ENCODE peak calls at places on chromosomes 12 and 14, in seven cellular contexts. G, J, O, E, T, S and N are unnamed samples.

GRCh38 chr14:100878271-100879146 is 25.0 kb downstream of the RTL1 start:
- DNase-seq in G (no peak), J (no peak), O (no peak), E (no peak), T (no peak), S (no peak), N (no peak)

GRCh38 chr14:102893452-102893851 is 29.0 kb upstream of the AMN start:
- DNase-seq in G (no peak), J (no peak), O (no peak), E (no peak), T (peak; percentile 17), S (no peak), N (no peak)

GRCh38 chr12:62834971-62835547 is 99.9 kb downstream of the PPM1H start:
- DNase-seq in G (no peak), J (peak; percentile 24), O (no peak), E (no peak), T (peak; percentile 26), S (no peak), N (no peak)

GRCh38 chr14:104158827-104159798 is 20.7 kb downstream of the KIF26A start:
- DNase-seq in G (no peak), J (no peak), O (peak; percentile 83), E (peak; percentile 95), T (no peak), S (no peak), N (no peak)

GRCh38 chr14:34715108-34715863 is 893 bp upstream of the CFL2 start:
- DNase-seq in G (no peak), J (no peak), O (no peak), E (no peak), T (no peak), S (no peak), N (no peak)

GRCh38 chr12:111741235-111741812 is 25.4 kb upstream of the ALDH2 start:
- DNase-seq in G (no peak), J (no peak), O (peak; percentile 69), E (peak; percentile 55), T (no peak), S (no peak), N (no peak)

GRCh38 chr12:53065470-53065869 is 13.7 kb downstream of the SPRYD3 start:
- DNase-seq in G (no peak), J (no peak), O (no peak), E (no peak), T (no peak), S (no peak), N (no peak)

GRCh38 chr12:19739195-19739776 is 300.0 kb downstream of the AEBP2 start:
- DNase-seq in G (peak; percentile 41), J (peak; percentile 40), O (peak; percentile 7), E (peak; percentile 44), T (peak; percentile 16), S (no peak), N (peak; percentile 72)

GRCh38 chr12:27821259-27821973 is 41.4 kb upstream of the MANSC4 start:
- DNase-seq in G (peak; percentile 67), J (peak; percentile 77), O (peak; percentile 70), E (peak; percentile 51), T (peak; percentile 48), S (no peak), N (peak; percentile 50)

DNA sequence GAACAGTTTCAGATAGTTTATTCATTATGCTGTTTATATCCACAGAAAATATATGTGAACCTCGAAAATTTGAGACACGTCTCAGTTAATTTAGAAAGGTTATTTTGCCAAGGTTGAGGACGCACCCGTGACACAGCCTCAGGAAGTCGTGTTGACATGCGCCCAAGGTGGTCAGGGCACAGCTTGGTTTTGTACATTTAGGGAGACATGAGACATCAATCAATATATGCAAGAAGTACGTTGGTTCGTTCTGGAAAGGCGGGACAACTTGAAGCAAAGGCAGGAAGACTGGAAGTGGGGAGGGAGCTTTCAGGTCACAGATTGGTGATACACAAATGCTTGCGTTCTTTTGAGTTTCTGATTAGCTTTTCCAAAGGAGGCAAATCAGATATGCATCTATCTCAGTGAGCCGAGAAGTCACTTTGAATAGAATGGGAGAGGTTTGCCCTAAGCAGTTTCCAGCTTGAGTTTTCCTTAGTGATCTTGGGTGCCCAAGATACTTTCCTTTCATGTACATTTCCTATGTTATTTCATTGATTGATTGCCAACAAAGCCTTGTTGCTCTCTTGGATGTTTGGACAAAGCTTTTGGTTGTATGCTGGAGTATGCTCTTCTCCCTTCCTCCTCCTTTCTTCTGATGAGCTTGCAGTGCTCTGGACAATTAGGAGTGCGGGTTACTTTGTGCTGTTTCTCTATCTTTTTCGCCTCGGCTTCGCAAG is 3.2 kb downstream of the SNAPC1 start:
- DNase-seq in G (no peak), J (no peak), O (no peak), E (no peak), T (no peak), S (no peak), N (no peak)
- TF ChIP-seq JUND in G (no peak), J (no peak), O (no peak), E (no peak), T (no peak), S (no peak), N (no peak)

GRCh38 chr12:57237952-57238853 is 8.7 kb downstream of the SHMT2 start:
- DNase-seq in G (no peak), J (no peak), O (peak; percentile 68), E (peak; percentile 73), T (no peak), S (peak; percentile 83), N (no peak)

GRCh38 chr12:57239587-57240068 is 10.1 kb downstream of the SHMT2 start:
- DNase-seq in G (no peak), J (no peak), O (no peak), E (no peak), T (no peak), S (no peak), N (no peak)

GRCh38 chr12:57237653-57237951 is 8.1 kb downstream of the SHMT2 start:
- DNase-seq in G (no peak), J (no peak), O (no peak), E (no peak), T (no peak), S (no peak), N (no peak)

GRCh38 chr12:57240069-57240921 is 10.7 kb downstream of the STAC3 start:
- DNase-seq in G (no peak), J (peak; percentile 47), O (peak; percentile 74), E (peak; percentile 80), T (no peak), S (peak; percentile 67), N (peak; percentile 79)

GRCh38 chr12:57238854-57239554 is 9.5 kb downstream of the SHMT2 start:
- DNase-seq in G (peak; percentile 68), J (peak; percentile 58), O (peak; percentile 90), E (peak; percentile 98), T (no peak), S (peak; percentile 98), N (peak; percentile 95)
- TF ChIP-seq JUND in G (peak; percentile 55), J (no peak), O (no peak), E (no peak), T (peak; percentile 38), S (peak; percentile 77), N (no peak)

GRCh38 chr14:69287096-69287991 is 27.4 kb downstream of the GALNT16 start:
- DNase-seq in G (peak; percentile 46), J (no peak), O (no peak), E (peak; percentile 32), T (no peak), S (peak; percentile 50), N (no peak)

GRCh38 chr14:69288956-69289705 is 29.2 kb downstream of the GALNT16 start:
- DNase-seq in G (no peak), J (no peak), O (no peak), E (no peak), T (no peak), S (peak; percentile 30), N (no peak)

GRCh38 chr14:69285661-69286255 is 25.8 kb downstream of the GALNT16 start:
- DNase-seq in G (no peak), J (no peak), O (no peak), E (no peak), T (no peak), S (peak; percentile 37), N (no peak)

GRCh38 chr14:69289811-69290520 is 30.0 kb downstream of the GALNT16 start:
- DNase-seq in G (no peak), J (no peak), O (no peak), E (no peak), T (no peak), S (peak; percentile 19), N (no peak)

GRCh38 chr14:69288001-69288771 is 28.2 kb downstream of the GALNT16 start:
- DNase-seq in G (peak; percentile 23), J (no peak), O (no peak), E (peak; percentile 50), T (no peak), S (peak; percentile 46), N (peak; percentile 59)
- TF ChIP-seq JUND in G (no peak), J (no peak), O (no peak), E (no peak), T (no peak), S (no peak), N (no peak)

DNA sequence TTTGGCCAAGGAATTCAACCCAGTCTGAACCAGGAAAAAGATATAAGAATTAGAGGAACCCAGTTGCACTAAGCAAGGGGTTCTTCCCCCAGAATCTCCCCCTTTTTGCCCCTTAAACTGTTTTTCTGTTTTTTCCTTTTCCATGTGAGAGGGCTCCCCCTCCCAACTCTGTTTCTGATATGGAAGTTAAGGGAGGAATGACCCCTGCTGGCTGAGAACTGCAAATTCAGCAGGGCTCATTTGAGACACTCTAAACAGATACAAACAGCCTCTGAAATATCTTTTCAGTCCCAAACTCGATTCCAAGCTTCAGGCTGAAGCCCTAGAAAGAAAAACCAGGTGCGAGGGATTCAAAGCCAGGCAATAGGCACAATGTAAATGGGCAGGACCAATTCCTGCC is 132.7 kb downstream of the SLC41A2 start:
- DNase-seq in G (no peak), J (no peak), O (peak; percentile 34), E (no peak), T (no peak), S (no peak), N (no peak)
- TF ChIP-seq JUND in G (no peak), J (no peak), O (no peak), E (no peak), T (no peak), S (no peak), N (no peak)

GRCh38 chr14:26286806-26287205 is 311.0 kb downstream of the NOVA1 start:
- DNase-seq in G (no peak), J (no peak), O (no peak), E (no peak), T (no peak), S (no peak), N (no peak)

GRCh38 chr14:26293909-26294308 is 303.9 kb downstream of the NOVA1 start:
- DNase-seq in G (no peak), J (no peak), O (no peak), E (no peak), T (no peak), S (no peak), N (no peak)

GRCh38 chr14:26286066-26286791 is 311.6 kb downstream of the NOVA1 start:
- DNase-seq in G (no peak), J (no peak), O (no peak), E (no peak), T (no peak), S (no peak), N (no peak)

GRCh38 chr14:26290007-26290530 is 307.8 kb downstream of the NOVA1 start:
- DNase-seq in G (no peak), J (no peak), O (no peak), E (no peak), T (no peak), S (no peak), N (no peak)
- TF ChIP-seq JUND in G (no peak), J (no peak), O (no peak), E (no peak), T (no peak), S (no peak), N (no peak)

DNA sequence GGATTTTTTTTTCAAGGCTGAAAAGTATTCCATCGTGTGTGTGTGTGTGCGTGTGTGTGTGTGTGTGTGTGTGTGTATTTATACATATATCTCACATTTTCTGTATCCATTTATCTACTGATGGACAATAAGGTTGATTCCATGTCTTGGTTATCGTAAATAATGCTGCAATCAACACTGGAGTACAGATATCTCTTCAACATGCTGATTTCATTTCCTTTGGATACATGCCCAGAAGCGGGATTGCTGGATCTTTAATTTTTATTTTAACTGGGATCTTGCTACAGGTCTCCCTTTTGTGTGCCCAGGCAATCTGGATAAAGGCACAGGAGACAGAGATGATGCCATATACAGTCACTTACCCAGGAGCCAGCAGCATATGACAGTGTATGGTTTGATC is 338.1 kb downstream of the SOX5 start:
- DNase-seq in G (no peak), J (no peak), O (no peak), E (peak; percentile 4), T (no peak), S (no peak), N (no peak)
- TF ChIP-seq JUND in G (no peak), J (no peak), O (no peak), E (no peak), T (no peak), S (no peak), N (no peak)